ENCODE peak calls at places on chromosomes 16 and 17, in nine cellular contexts. Q is EL; J is stimulated activated CD8-positive, alpha-beta memory T cell treated with anti-CD3 and anti-CD28 coated beads, Interleukin-4, amount 100 ng/mL, for 24 hours; A is posterior cingulate gyrus; G is NCI-H1092; U is cardiac muscle cell; N is Calu3; M is iris pigment epithelial cell; L is CD8-positive, alpha-beta T cell. O is an unnamed sample.

GRCh38 chr17:77281904-77282367 is 141.2 kb downstream of the SEC14L1 start:
- DNase-seq in J (no peak), L (no peak), Q (no peak), U (peak), A (no peak), M (no peak), G (no peak), N (peak), O (no peak)

GRCh38 chr17:64182325-64183012 is 52.5 kb upstream of the ERN1 start:
- DNase-seq in U (peak), A (no peak), L (no peak), J (no peak), N (no peak), M (no peak), Q (no peak), G (no peak), O (no peak)

GRCh38 chr17:73855933-73856332 is 211.7 kb upstream of the SDK2 start:
- DNase-seq in U (peak), Q (no peak), M (no peak), N (no peak), G (no peak), J (no peak), L (no peak), A (no peak), O (no peak)

GRCh38 chr17:1511756-1512321 is 4.6 kb downstream of the INPP5K start:
- DNase-seq in L (no peak), N (no peak), J (no peak), Q (no peak), A (no peak), M (no peak), U (peak), G (no peak), O (no peak)

GRCh38 chr16:716768-717325 is 1.9 kb downstream of the METRN start:
- DNase-seq in N (no peak), A (no peak), G (no peak), Q (no peak), L (no peak), J (no peak), M (no peak), U (no peak), O (no peak)

GRCh38 chr16:75494696-75495601 is at the start of gene CHST6:
- DNase-seq in J (no peak), Q (peak), L (peak), N (peak), U (peak), M (peak), A (peak), G (no peak), O (no peak)

GRCh38 chr17:71237903-71238538 is 882.8 kb upstream of the SOX9 start:
- DNase-seq in A (no peak), G (peak), U (peak), J (no peak), M (peak), L (no peak), N (no peak), Q (peak), O (no peak)

GRCh38 chr16:83992624-83993023 is 24.6 kb downstream of the NECAB2 start:
- DNase-seq in G (no peak), N (no peak), Q (peak), J (no peak), L (no peak), A (no peak), U (peak), M (peak), O (no peak)

GRCh38 chr17:7560172-7561027 is 1.3 kb upstream of the SENP3 start:
- DNase-seq in N (peak), M (peak), L (peak), Q (peak), J (peak), A (no peak), U (peak), G (no peak), O (peak)

GRCh38 chr17:49971848-49972485 is 3.0 kb downstream of the DLX4 start:
- DNase-seq in M (no peak), N (no peak), L (no peak), J (no peak), G (no peak), Q (no peak), U (peak), A (no peak), O (no peak)

GRCh38 chr17:32777436-32777835 is 99.5 kb downstream of the MYO1D start:
- DNase-seq in Q (peak), A (no peak), J (no peak), M (peak), L (no peak), N (no peak), U (no peak), G (no peak), O (no peak)

GRCh38 chr16:84949776-84950436 is 61.4 kb downstream of the ZDHHC7 start:
- DNase-seq in N (no peak), G (no peak), A (no peak), L (no peak), U (no peak), Q (no peak), M (no peak), J (no peak), O (no peak)

GRCh38 chr16:75222271-75222783 is 3.5 kb downstream of the CTRB1 start:
- DNase-seq in A (no peak), G (no peak), L (no peak), U (no peak), N (no peak), Q (no peak), M (no peak), J (no peak), O (no peak)

GRCh38 chr16:80751167-80751566 is 53.2 kb downstream of the CDYL2 start:
- DNase-seq in M (peak), N (no peak), U (peak), L (no peak), Q (peak), A (no peak), J (no peak), G (no peak), O (no peak)

GRCh38 chr17:77036136-77036840 is 104.5 kb upstream of the SEC14L1 start:
- DNase-seq in J (no peak), L (no peak), U (no peak), M (no peak), G (no peak), A (no peak), Q (no peak), N (no peak), O (no peak)

GRCh38 chr17:45227101-45227591 is 5.5 kb downstream of the FMNL1 start:
- DNase-seq in Q (no peak), M (no peak), U (no peak), J (no peak), A (no peak), N (no peak), L (no peak), G (no peak), O (no peak)

GRCh38 chr17:60416368-60416925 is 5.8 kb upstream of the CHCT1 start:
- DNase-seq in G (no peak), U (peak), M (no peak), A (no peak), N (no peak), J (no peak), L (no peak), Q (no peak), O (no peak)

GRCh38 chr16:22307838-22308237 is 10.6 kb downstream of the POLR3E start:
- DNase-seq in M (no peak), Q (no peak), N (no peak), A (no peak), G (no peak), L (no peak), J (no peak), U (no peak), O (no peak)

GRCh38 chr17:81961087-81961514 is at the start of gene NOTUM:
- DNase-seq in J (no peak), G (no peak), Q (peak), L (no peak), M (no peak), N (no peak), U (peak), A (no peak), O (no peak)

GRCh38 chr16:7206469-7206868 is 126.2 kb upstream of the RBFOX1 start:
- DNase-seq in M (no peak), J (no peak), N (no peak), L (no peak), A (no peak), Q (no peak), G (no peak), U (no peak), O (no peak)

GRCh38 chr16:1033128-1033679 is 39.3 kb upstream of the SSTR5 start:
- DNase-seq in Q (no peak), U (no peak), J (no peak), N (no peak), L (no peak), M (no peak), G (no peak), A (no peak), O (no peak)

GRCh38 chr16:89290887-89291286 is 73.4 kb downstream of the ZNF778 start:
- DNase-seq in L (no peak), G (no peak), U (no peak), A (no peak), N (no peak), M (no peak), Q (no peak), J (no peak), O (no peak)

GRCh38 chr17:63293310-63293709 is 152.8 kb downstream of the CYB561 start:
- DNase-seq in L (no peak), G (no peak), J (no peak), A (no peak), Q (peak), U (peak), N (no peak), M (peak), O (no peak)

GRCh38 chr16:11497329-11497805 is 89.4 kb downstream of the LITAF start:
- DNase-seq in M (peak), Q (peak), U (peak), N (peak), A (peak), L (no peak), G (peak), J (no peak), O (no peak)

GRCh38 chr16:89133457-89134127 is 38.0 kb upstream of the CDH15 start:
- DNase-seq in A (no peak), U (no peak), Q (no peak), M (no peak), N (no peak), G (no peak), L (no peak), J (no peak), O (no peak)

GRCh38 chr17:28324776-28325175 is 5.8 kb downstream of the TMEM97 start:
- DNase-seq in J (no peak), U (no peak), Q (no peak), L (no peak), M (no peak), G (no peak), A (no peak), N (no peak), O (no peak)

GRCh38 chr17:47654991-47655390 is 5.3 kb downstream of the KPNB1 start:
- DNase-seq in N (no peak), Q (no peak), L (no peak), U (no peak), M (no peak), J (no peak), G (no peak), A (no peak), O (no peak)